ENCODE peak calls at places on chromosome 11, in five cellular contexts. C, P, B, W and I are unnamed samples.

GRCh38 chr11:95512177-95512576 is 277.4 kb downstream of the FAM76B start:
- DNase-seq in C (no peak), P (no peak), B (no peak), W (no peak), I (peak; percentile 36)

GRCh38 chr11:66008468-66009101 is 3.2 kb upstream of the CST6 start:
- DNase-seq in C (no peak), P (no peak), B (no peak), W (no peak), I (no peak)

GRCh38 chr11:87232320-87232719 is 194.6 kb downstream of the TMEM135 start:
- DNase-seq in C (no peak), P (no peak), B (no peak), W (no peak), I (no peak)

GRCh38 chr11:10688401-10688800 is 5.2 kb downstream of the IRAG1 start:
- DNase-seq in C (no peak), P (peak; percentile 38), B (peak; percentile 39), W (no peak), I (no peak)

GRCh38 chr11:35709386-35709785 is 46.8 kb downstream of the TRIM44 start:
- DNase-seq in C (no peak), P (no peak), B (no peak), W (no peak), I (no peak)

GRCh38 chr11:104526006-104526405 is 362.1 kb upstream of the PDGFD start:
- DNase-seq in C (no peak), P (no peak), B (no peak), W (no peak), I (no peak)

GRCh38 chr11:99973993-99974392 is 713.1 kb upstream of the ARHGAP42 start:
- DNase-seq in C (no peak), P (no peak), B (no peak), W (no peak), I (peak; percentile 4)

GRCh38 chr11:61052182-61052972 is 49.9 kb upstream of the CD5 start:
- DNase-seq in C (no peak), P (no peak), B (no peak), W (no peak), I (no peak)

GRCh38 chr11:2306971-2307732 is 5.3 kb downstream of the TSPAN32 start:
- DNase-seq in C (no peak), P (no peak), B (no peak), W (no peak), I (no peak)

DNA sequence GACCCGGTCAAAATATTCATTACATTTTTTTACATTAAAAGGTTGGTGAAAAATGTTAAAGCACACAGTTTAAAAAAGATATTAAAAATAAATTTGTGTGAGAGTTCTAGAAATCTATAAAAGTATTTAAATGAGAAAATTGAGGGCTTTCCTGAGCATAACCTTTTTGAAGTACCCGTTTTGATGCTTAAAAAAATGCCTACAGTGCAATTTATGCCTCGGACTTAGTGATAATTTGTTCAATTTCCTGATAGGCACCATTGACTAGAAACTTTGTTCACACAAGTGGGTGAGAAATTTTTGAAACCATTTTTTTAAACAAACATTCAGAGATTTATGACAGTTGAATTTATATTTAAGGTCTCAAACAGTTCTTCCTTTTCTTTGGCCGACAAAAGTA is 29.7 kb upstream of the B3GAT1 start:
- DNase-seq in C (no peak), P (no peak), B (no peak), W (no peak), I (no peak)
- TF ChIP-seq ESRRA in C (no peak), P (no peak), B (no peak), W (no peak), I (no peak)

GRCh38 chr11:118291453-118291852 is 13.1 kb upstream of the CD3E start:
- DNase-seq in C (no peak), P (no peak), B (no peak), W (no peak), I (no peak)

GRCh38 chr11:118294053-118294452 is 10.5 kb upstream of the CD3E start:
- DNase-seq in C (no peak), P (no peak), B (no peak), W (no peak), I (no peak)

GRCh38 chr11:118289411-118289810 is 15.1 kb upstream of the CD3E start:
- DNase-seq in C (no peak), P (no peak), B (no peak), W (no peak), I (no peak)

GRCh38 chr11:118287006-118287405 is 17.5 kb upstream of the CD3E start:
- DNase-seq in C (no peak), P (no peak), B (no peak), W (no peak), I (no peak)

DNA sequence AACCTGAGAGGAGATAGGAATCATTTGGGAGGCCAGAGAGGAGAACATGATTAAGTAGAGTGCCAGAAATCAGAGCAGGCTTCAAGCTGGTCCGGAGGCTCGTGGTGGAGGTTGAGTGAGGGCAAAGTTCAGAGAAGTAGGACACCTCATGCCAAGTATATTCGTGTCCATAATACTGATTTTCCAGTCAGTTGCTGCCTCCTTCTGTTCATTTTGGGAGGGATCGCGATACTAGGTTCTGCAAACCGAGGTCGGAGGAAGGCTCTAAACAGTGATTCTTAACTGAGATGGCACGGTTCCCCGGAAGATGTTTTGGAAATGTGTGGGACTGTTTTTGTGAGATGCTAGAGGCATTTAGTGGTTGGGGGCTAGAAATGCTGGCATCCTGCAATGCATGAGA is 13.6 kb upstream of the CD3E start:
- DNase-seq in C (no peak), P (no peak), B (no peak), W (peak; percentile 74), I (peak; percentile 32)
- TF ChIP-seq ESRRA in C (no peak), P (no peak), B (no peak), W (no peak), I (no peak)

DNA sequence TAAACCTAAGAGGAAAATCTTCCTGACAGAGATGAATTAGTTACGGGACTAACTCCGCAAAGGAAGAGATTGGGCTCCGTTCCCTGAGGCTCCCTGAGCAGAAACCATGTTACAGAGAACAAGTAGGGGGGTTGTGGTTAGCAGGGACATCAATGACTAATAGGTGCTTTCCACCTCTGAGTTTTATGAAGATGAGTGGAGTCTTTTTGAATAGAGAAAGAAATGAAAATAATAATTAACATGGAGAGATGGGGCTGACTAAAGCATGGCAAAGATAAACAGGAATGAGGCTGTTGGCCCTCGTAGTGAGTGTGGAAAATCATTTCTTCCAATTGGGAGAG is 47.5 kb upstream of the PICALM start:
- DNase-seq in C (peak; percentile 77), P (no peak), B (no peak), W (no peak), I (peak; percentile 69)
- TF ChIP-seq ESRRA in C (no peak), P (no peak), B (no peak), W (no peak), I (no peak)

GRCh38 chr11:82731691-82732277 is 1.9 kb downstream of the FAM181B start:
- DNase-seq in C (no peak), P (peak; percentile 16), B (no peak), W (no peak), I (no peak)

GRCh38 chr11:82734120-82734479 is 436 bp upstream of the FAM181B start:
- DNase-seq in C (no peak), P (no peak), B (no peak), W (no peak), I (no peak)

GRCh38 chr11:82732348-82732733 is 1.3 kb downstream of the FAM181B start:
- DNase-seq in C (no peak), P (peak; percentile 43), B (no peak), W (no peak), I (no peak)

GRCh38 chr11:82733444-82734119 is at the start of gene FAM181B:
- DNase-seq in C (no peak), P (peak; percentile 83), B (peak; percentile 49), W (no peak), I (peak; percentile 32)

DNA sequence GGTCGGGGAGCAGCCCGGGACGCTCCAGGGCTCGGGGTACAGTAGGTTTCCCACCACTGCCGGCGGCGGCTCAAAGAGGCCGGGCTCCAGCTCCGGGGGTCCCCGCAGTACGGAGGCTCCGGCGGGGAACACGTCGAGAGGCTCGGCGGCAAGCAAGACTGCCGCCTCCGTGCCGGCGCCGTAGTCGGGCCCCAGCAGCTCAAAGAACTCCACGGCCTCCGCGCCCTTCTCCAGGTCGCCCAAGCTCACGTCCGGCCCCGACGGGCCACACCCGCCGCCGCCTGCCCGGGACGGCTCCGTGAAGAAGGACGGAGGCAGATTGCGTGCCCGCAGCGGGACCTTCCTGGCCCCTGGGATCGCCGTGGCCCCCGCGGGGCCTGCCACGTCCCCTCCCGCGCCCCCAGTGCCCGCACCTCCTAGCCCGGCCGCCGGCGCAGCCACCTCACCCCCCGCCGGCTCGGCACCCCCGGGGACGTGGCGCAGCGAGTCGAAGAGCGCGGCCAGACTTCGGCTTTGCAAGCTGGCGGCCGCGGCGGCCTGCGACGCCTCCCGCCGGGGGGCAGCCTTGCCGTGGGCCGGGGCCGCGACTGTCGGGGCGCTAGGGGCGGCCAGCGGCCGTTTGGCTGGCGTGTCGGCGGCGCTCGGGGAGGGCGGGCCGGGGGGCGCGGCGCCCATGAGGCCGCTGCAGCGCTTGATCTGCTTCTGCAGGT is 775 bp downstream of the FAM181B start:
- DNase-seq in C (no peak), P (peak; percentile 29), B (peak; percentile 40), W (no peak), I (no peak)
- TF ChIP-seq ESRRA in C (no peak), P (peak; percentile 8), B (no peak), W (no peak), I (no peak)

DNA sequence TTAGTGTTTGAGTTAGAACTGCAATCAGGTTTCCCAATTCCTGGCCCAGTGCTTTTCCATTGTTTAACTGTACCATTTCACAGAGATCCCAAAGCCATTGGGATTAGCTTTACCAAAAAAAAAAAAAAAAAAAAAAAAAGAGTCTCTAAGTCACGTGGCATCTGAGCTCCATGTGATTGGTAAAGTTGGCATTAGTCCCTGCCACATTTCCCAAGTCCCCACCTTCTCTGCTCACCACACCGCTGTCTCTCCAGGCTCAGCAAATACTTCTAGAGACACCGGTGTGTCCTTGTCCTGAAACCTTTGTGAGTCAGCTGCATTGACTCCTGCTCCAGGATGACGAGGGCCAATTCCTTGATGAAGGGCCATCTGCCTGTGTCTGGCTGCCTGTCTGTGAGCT is 305.3 kb downstream of the KIRREL3 start:
- DNase-seq in C (no peak), P (no peak), B (no peak), W (no peak), I (no peak)
- TF ChIP-seq ESRRA in C (no peak), P (no peak), B (no peak), W (no peak), I (no peak)

DNA sequence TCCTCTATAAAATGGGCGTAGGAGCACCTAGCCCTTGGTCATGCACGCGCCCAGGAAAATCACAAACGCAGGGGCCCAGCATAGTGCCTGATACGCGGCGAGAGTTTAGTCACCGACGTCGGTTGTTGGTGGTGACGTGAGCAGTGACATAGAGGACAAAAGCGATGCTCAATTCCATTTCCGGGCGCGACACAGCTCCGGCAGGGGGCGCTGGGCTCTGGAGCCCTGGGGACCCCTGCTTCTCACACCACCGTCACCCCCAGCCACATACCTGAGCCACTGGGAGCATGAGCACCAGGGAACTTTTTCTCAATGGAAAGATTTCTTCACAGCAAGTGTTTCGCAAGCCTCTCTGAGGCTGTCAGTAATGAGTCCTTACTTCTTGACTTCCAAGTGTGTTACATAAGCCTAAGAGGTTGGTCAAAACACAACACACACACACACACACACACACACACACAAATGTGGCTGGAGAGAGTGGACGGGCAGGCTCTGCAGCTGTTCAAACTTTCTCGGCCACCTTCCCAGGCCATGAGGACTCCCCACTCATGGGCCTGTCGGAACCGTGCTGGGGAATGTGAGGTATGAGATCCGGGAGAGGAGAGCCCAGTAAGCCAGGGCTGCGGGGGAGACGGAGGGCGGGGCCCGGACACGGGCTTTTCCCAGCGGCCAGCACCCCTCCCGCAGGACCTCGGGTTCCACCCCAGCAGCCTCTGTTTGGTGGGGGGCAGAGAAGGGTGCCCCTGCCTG is 36.9 kb upstream of the LINC01488 start:
- DNase-seq in C (no peak), P (peak; percentile 64), B (peak; percentile 85), W (peak; percentile 21), I (peak; percentile 48)
- TF ChIP-seq ESRRA in C (no peak), P (no peak), B (peak; percentile 43), W (no peak), I (no peak)